ENCODE peak calls at places on chromosomes 13 and 19, in ten cellular contexts. One of them, this sample, is unnamed.

GRCh38 chr19:583198-583967 is 6.3 kb upstream of the HCN2 start:
- DNase-seq in heart left ventricle: no peak
- DNase-seq in fibroblast of lung: no peak
- DNase-seq in testis: no peak
- DNase-seq in AG04450: no peak
- DNase-seq in uterus: no peak
- DNase-seq in CD8-positive, alpha-beta T cell: no peak
- DNase-seq in substantia nigra: no peak
- DNase-seq in PC-3: no peak
- DNase-seq in mammary epithelial cell: no peak
- DNase-seq in this sample: no peak

GRCh38 chr19:35276706-35277281 is 5.5 kb upstream of the HAMP start:
- DNase-seq in testis: no peak
- DNase-seq in AG04450: no peak
- DNase-seq in heart left ventricle: no peak
- DNase-seq in CD8-positive, alpha-beta T cell: no peak
- DNase-seq in mammary epithelial cell: no peak
- DNase-seq in fibroblast of lung: no peak
- DNase-seq in uterus: no peak
- DNase-seq in substantia nigra: no peak
- DNase-seq in PC-3: no peak
- DNase-seq in this sample: no peak

GRCh38 chr13:32978278-32978677 is 37.9 kb upstream of the KL start:
- DNase-seq in uterus: no peak
- DNase-seq in substantia nigra: no peak
- DNase-seq in mammary epithelial cell: no peak
- DNase-seq in CD8-positive, alpha-beta T cell: no peak
- DNase-seq in heart left ventricle: no peak
- DNase-seq in fibroblast of lung: no peak
- DNase-seq in PC-3: no peak
- DNase-seq in testis: no peak
- DNase-seq in AG04450: no peak
- DNase-seq in this sample: no peak

GRCh38 chr19:53394522-53394973 is 401 bp upstream of the ZNF765 start:
- DNase-seq in fibroblast of lung: no peak
- DNase-seq in mammary epithelial cell: no peak
- DNase-seq in AG04450: no peak
- DNase-seq in heart left ventricle: peak; percentile 56
- DNase-seq in CD8-positive, alpha-beta T cell: no peak
- DNase-seq in substantia nigra: peak; percentile 26
- DNase-seq in PC-3: peak; percentile 63
- DNase-seq in uterus: peak; percentile 49
- DNase-seq in testis: peak; percentile 56
- DNase-seq in this sample: no peak

GRCh38 chr19:39154626-39155100 is 29.1 kb downstream of the PAK4 start:
- DNase-seq in heart left ventricle: no peak
- DNase-seq in CD8-positive, alpha-beta T cell: no peak
- DNase-seq in AG04450: no peak
- DNase-seq in testis: no peak
- DNase-seq in uterus: no peak
- DNase-seq in PC-3: peak; percentile 75
- DNase-seq in mammary epithelial cell: peak; percentile 69
- DNase-seq in fibroblast of lung: no peak
- DNase-seq in substantia nigra: no peak
- DNase-seq in this sample: no peak

GRCh38 chr13:24985102-24985501 is 110.8 kb upstream of the PABPC3 start:
- DNase-seq in AG04450: no peak
- DNase-seq in heart left ventricle: no peak
- DNase-seq in mammary epithelial cell: no peak
- DNase-seq in CD8-positive, alpha-beta T cell: no peak
- DNase-seq in testis: no peak
- DNase-seq in PC-3: no peak
- DNase-seq in uterus: no peak
- DNase-seq in substantia nigra: no peak
- DNase-seq in fibroblast of lung: no peak
- DNase-seq in this sample: no peak

GRCh38 chr19:51479531-51480331 is 1.4 kb downstream of the CEACAM18 start:
- DNase-seq in substantia nigra: no peak
- DNase-seq in testis: no peak
- DNase-seq in heart left ventricle: no peak
- DNase-seq in fibroblast of lung: no peak
- DNase-seq in mammary epithelial cell: no peak
- DNase-seq in PC-3: peak; percentile 31
- DNase-seq in CD8-positive, alpha-beta T cell: no peak
- DNase-seq in uterus: no peak
- DNase-seq in AG04450: no peak
- DNase-seq in this sample: no peak

GRCh38 chr19:6086081-6086858 is 24.0 kb downstream of the RFX2 start:
- DNase-seq in fibroblast of lung: peak; percentile 73
- DNase-seq in AG04450: no peak
- DNase-seq in mammary epithelial cell: peak; percentile 85
- DNase-seq in testis: no peak
- DNase-seq in CD8-positive, alpha-beta T cell: no peak
- DNase-seq in substantia nigra: no peak
- DNase-seq in heart left ventricle: no peak
- DNase-seq in PC-3: peak; percentile 76
- DNase-seq in uterus: no peak
- DNase-seq in this sample: peak; percentile 27

GRCh38 chr19:7010722-7011593 is 10.3 kb downstream of the MBD3L2B start:
- DNase-seq in fibroblast of lung: no peak
- DNase-seq in testis: peak; percentile 81
- DNase-seq in mammary epithelial cell: no peak
- DNase-seq in CD8-positive, alpha-beta T cell: no peak
- DNase-seq in PC-3: no peak
- DNase-seq in uterus: no peak
- DNase-seq in heart left ventricle: no peak
- DNase-seq in substantia nigra: no peak
- DNase-seq in AG04450: no peak
- DNase-seq in this sample: no peak

GRCh38 chr13:20594276-20594675 is 27.3 kb downstream of the IFT88 start:
- DNase-seq in AG04450: no peak
- DNase-seq in mammary epithelial cell: no peak
- DNase-seq in CD8-positive, alpha-beta T cell: no peak
- DNase-seq in fibroblast of lung: no peak
- DNase-seq in heart left ventricle: no peak
- DNase-seq in uterus: no peak
- DNase-seq in testis: no peak
- DNase-seq in PC-3: no peak
- DNase-seq in substantia nigra: no peak
- DNase-seq in this sample: no peak

GRCh38 chr19:46602392-46603194 is 1.5 kb downstream of the CALM3 start:
- DNase-seq in CD8-positive, alpha-beta T cell: peak; percentile 33
- DNase-seq in uterus: peak; percentile 27
- DNase-seq in heart left ventricle: no peak
- DNase-seq in testis: peak; percentile 45
- DNase-seq in fibroblast of lung: no peak
- DNase-seq in AG04450: no peak
- DNase-seq in PC-3: no peak
- DNase-seq in mammary epithelial cell: no peak
- DNase-seq in substantia nigra: no peak
- DNase-seq in this sample: no peak

GRCh38 chr19:52099497-52100138 is 4.1 kb upstream of the ZNF841 start:
- DNase-seq in testis: no peak
- DNase-seq in CD8-positive, alpha-beta T cell: no peak
- DNase-seq in AG04450: no peak
- DNase-seq in mammary epithelial cell: peak; percentile 44
- DNase-seq in heart left ventricle: no peak
- DNase-seq in fibroblast of lung: peak; percentile 24
- DNase-seq in substantia nigra: no peak
- DNase-seq in uterus: no peak
- DNase-seq in PC-3: peak; percentile 53
- DNase-seq in this sample: peak; percentile 50

GRCh38 chr19:56525214-56525860 is 13.4 kb upstream of the ZFP28 start:
- DNase-seq in testis: no peak
- DNase-seq in substantia nigra: no peak
- DNase-seq in uterus: no peak
- DNase-seq in heart left ventricle: no peak
- DNase-seq in PC-3: no peak
- DNase-seq in fibroblast of lung: no peak
- DNase-seq in mammary epithelial cell: no peak
- DNase-seq in AG04450: no peak
- DNase-seq in CD8-positive, alpha-beta T cell: no peak
- DNase-seq in this sample: no peak

GRCh38 chr13:48151766-48152165 is 56.9 kb upstream of the MED4 start:
- DNase-seq in substantia nigra: no peak
- DNase-seq in uterus: no peak
- DNase-seq in CD8-positive, alpha-beta T cell: no peak
- DNase-seq in PC-3: no peak
- DNase-seq in AG04450: no peak
- DNase-seq in mammary epithelial cell: peak; percentile 28
- DNase-seq in fibroblast of lung: no peak
- DNase-seq in testis: no peak
- DNase-seq in heart left ventricle: no peak
- DNase-seq in this sample: no peak

GRCh38 chr19:4052114-4052992 is 14.3 kb downstream of the ZBTB7A start:
- DNase-seq in uterus: peak; percentile 47
- DNase-seq in heart left ventricle: peak; percentile 55
- DNase-seq in AG04450: no peak
- DNase-seq in PC-3: peak; percentile 64
- DNase-seq in testis: no peak
- DNase-seq in CD8-positive, alpha-beta T cell: no peak
- DNase-seq in substantia nigra: peak; percentile 52
- DNase-seq in mammary epithelial cell: peak; percentile 91
- DNase-seq in fibroblast of lung: peak; percentile 50
- DNase-seq in this sample: no peak

GRCh38 chr19:35211545-35212230 is 16.9 kb downstream of the FAM187B start:
- DNase-seq in fibroblast of lung: no peak
- DNase-seq in mammary epithelial cell: no peak
- DNase-seq in heart left ventricle: peak; percentile 51
- DNase-seq in CD8-positive, alpha-beta T cell: peak; percentile 87
- DNase-seq in testis: peak; percentile 49
- DNase-seq in AG04450: no peak
- DNase-seq in substantia nigra: no peak
- DNase-seq in uterus: peak; percentile 23
- DNase-seq in PC-3: no peak
- DNase-seq in this sample: no peak

GRCh38 chr13:23588576-23589141 is 18.4 kb downstream of the TNFRSF19 start:
- DNase-seq in testis: no peak
- DNase-seq in AG04450: no peak
- DNase-seq in PC-3: no peak
- DNase-seq in substantia nigra: no peak
- DNase-seq in mammary epithelial cell: no peak
- DNase-seq in fibroblast of lung: no peak
- DNase-seq in uterus: no peak
- DNase-seq in CD8-positive, alpha-beta T cell: no peak
- DNase-seq in heart left ventricle: no peak
- DNase-seq in this sample: no peak

GRCh38 chr13:61778531-61778930 is 362.9 kb upstream of the PCDH20 start:
- DNase-seq in mammary epithelial cell: no peak
- DNase-seq in AG04450: no peak
- DNase-seq in PC-3: no peak
- DNase-seq in CD8-positive, alpha-beta T cell: no peak
- DNase-seq in substantia nigra: no peak
- DNase-seq in testis: no peak
- DNase-seq in uterus: no peak
- DNase-seq in heart left ventricle: no peak
- DNase-seq in fibroblast of lung: no peak
- DNase-seq in this sample: no peak

GRCh38 chr13:61777281-61777680 is 361.6 kb upstream of the PCDH20 start:
- DNase-seq in mammary epithelial cell: no peak
- DNase-seq in heart left ventricle: no peak
- DNase-seq in testis: no peak
- DNase-seq in AG04450: no peak
- DNase-seq in substantia nigra: no peak
- DNase-seq in uterus: no peak
- DNase-seq in fibroblast of lung: peak; percentile 8
- DNase-seq in PC-3: no peak
- DNase-seq in CD8-positive, alpha-beta T cell: no peak
- DNase-seq in this sample: no peak

GRCh38 chr13:61779456-61779855 is 363.8 kb upstream of the PCDH20 start:
- DNase-seq in uterus: no peak
- DNase-seq in substantia nigra: no peak
- DNase-seq in PC-3: no peak
- DNase-seq in mammary epithelial cell: no peak
- DNase-seq in testis: no peak
- DNase-seq in heart left ventricle: no peak
- DNase-seq in AG04450: no peak
- DNase-seq in fibroblast of lung: no peak
- DNase-seq in CD8-positive, alpha-beta T cell: no peak
- DNase-seq in this sample: no peak

GRCh38 chr13:61774903-61775302 is 359.3 kb upstream of the PCDH20 start:
- DNase-seq in PC-3: no peak
- DNase-seq in CD8-positive, alpha-beta T cell: no peak
- DNase-seq in mammary epithelial cell: no peak
- DNase-seq in substantia nigra: no peak
- DNase-seq in fibroblast of lung: no peak
- DNase-seq in testis: no peak
- DNase-seq in AG04450: no peak
- DNase-seq in heart left ventricle: no peak
- DNase-seq in uterus: no peak
- DNase-seq in this sample: no peak

GRCh38 chr13:61777902-61778301 is 362.3 kb upstream of the PCDH20 start:
- DNase-seq in testis: no peak
- DNase-seq in PC-3: no peak
- DNase-seq in mammary epithelial cell: no peak
- DNase-seq in uterus: no peak
- DNase-seq in fibroblast of lung: no peak
- DNase-seq in AG04450: no peak
- DNase-seq in CD8-positive, alpha-beta T cell: no peak
- DNase-seq in substantia nigra: no peak
- DNase-seq in heart left ventricle: no peak
- DNase-seq in this sample: no peak
- H3K27ac ChIP-seq in testis: no peak overlapping the region
- H3K27ac ChIP-seq in PC-3: no peak overlapping the region
- H3K27ac ChIP-seq in mammary epithelial cell: no peak overlapping the region
- H3K27ac ChIP-seq in uterus: no peak overlapping the region
- H3K27ac ChIP-seq in fibroblast of lung: no peak overlapping the region
- H3K27ac ChIP-seq in AG04450: no peak overlapping the region
- H3K27ac ChIP-seq in CD8-positive, alpha-beta T cell: no peak overlapping the region
- H3K27ac ChIP-seq in substantia nigra: no peak overlapping the region
- H3K27ac ChIP-seq in heart left ventricle: peak overlapping the region; percentile 56
- H3K27ac ChIP-seq in this sample: no peak overlapping the region

GRCh38 chr19:2048959-2049740 is 1.9 kb downstream of the MKNK2 start:
- DNase-seq in PC-3: no peak
- DNase-seq in fibroblast of lung: no peak
- DNase-seq in AG04450: no peak
- DNase-seq in CD8-positive, alpha-beta T cell: no peak
- DNase-seq in uterus: no peak
- DNase-seq in mammary epithelial cell: no peak
- DNase-seq in testis: peak; percentile 72
- DNase-seq in heart left ventricle: no peak
- DNase-seq in substantia nigra: peak; percentile 59
- DNase-seq in this sample: no peak
- H3K27ac ChIP-seq in PC-3: peak overlapping the region; percentile 14
- H3K27ac ChIP-seq in fibroblast of lung: peak overlapping the region; percentile 50
- H3K27ac ChIP-seq in AG04450: no peak overlapping the region
- H3K27ac ChIP-seq in CD8-positive, alpha-beta T cell: peak overlapping the region; percentile 78
- H3K27ac ChIP-seq in uterus: peak overlapping the region; percentile 100
- H3K27ac ChIP-seq in mammary epithelial cell: peak overlapping the region; percentile 48
- H3K27ac ChIP-seq in testis: peak overlapping the region; percentile 98
- H3K27ac ChIP-seq in heart left ventricle: peak overlapping the region; percentile 99
- H3K27ac ChIP-seq in substantia nigra: peak overlapping the region; percentile 96
- H3K27ac ChIP-seq in this sample: peak overlapping the region; percentile 76

GRCh38 chr13:68152414-68152813 is 922.3 kb upstream of the PCDH9 start:
- DNase-seq in heart left ventricle: no peak
- DNase-seq in substantia nigra: no peak
- DNase-seq in uterus: no peak
- DNase-seq in AG04450: no peak
- DNase-seq in fibroblast of lung: no peak
- DNase-seq in CD8-positive, alpha-beta T cell: no peak
- DNase-seq in testis: no peak
- DNase-seq in mammary epithelial cell: no peak
- DNase-seq in PC-3: no peak
- DNase-seq in this sample: no peak
- H3K27ac ChIP-seq in heart left ventricle: no peak overlapping the region
- H3K27ac ChIP-seq in substantia nigra: no peak overlapping the region
- H3K27ac ChIP-seq in uterus: no peak overlapping the region
- H3K27ac ChIP-seq in AG04450: no peak overlapping the region
- H3K27ac ChIP-seq in fibroblast of lung: no peak overlapping the region
- H3K27ac ChIP-seq in CD8-positive, alpha-beta T cell: no peak overlapping the region
- H3K27ac ChIP-seq in testis: no peak overlapping the region
- H3K27ac ChIP-seq in mammary epithelial cell: no peak overlapping the region
- H3K27ac ChIP-seq in PC-3: no peak overlapping the region
- H3K27ac ChIP-seq in this sample: no peak overlapping the region

GRCh38 chr19:33304760-33305647 is 2.7 kb upstream of the CEBPA start:
- DNase-seq in testis: no peak
- DNase-seq in substantia nigra: no peak
- DNase-seq in mammary epithelial cell: no peak
- DNase-seq in heart left ventricle: no peak
- DNase-seq in PC-3: no peak
- DNase-seq in fibroblast of lung: no peak
- DNase-seq in AG04450: no peak
- DNase-seq in CD8-positive, alpha-beta T cell: no peak
- DNase-seq in uterus: no peak
- DNase-seq in this sample: no peak
- H3K27ac ChIP-seq in testis: no peak overlapping the region
- H3K27ac ChIP-seq in substantia nigra: no peak overlapping the region
- H3K27ac ChIP-seq in mammary epithelial cell: no peak overlapping the region
- H3K27ac ChIP-seq in heart left ventricle: no peak overlapping the region
- H3K27ac ChIP-seq in PC-3: no peak overlapping the region
- H3K27ac ChIP-seq in fibroblast of lung: no peak overlapping the region
- H3K27ac ChIP-seq in AG04450: no peak overlapping the region
- H3K27ac ChIP-seq in CD8-positive, alpha-beta T cell: no peak overlapping the region
- H3K27ac ChIP-seq in uterus: peak overlapping the region; percentile 87
- H3K27ac ChIP-seq in this sample: no peak overlapping the region